ENCODE peak calls at places on chromosomes 1 and 21, in eight cellular contexts. Y is esophagus squamous epithelium, E is hepatocyte, K is brain microvascular endothelial cell, Q is GM12865, D is heart right ventricle, P is MCF 10A, H is progenitor cell of endocrine pancreas. I is an unnamed sample.

GRCh38 chr1:94048413-94049164 is 72.4 kb downstream of the ABCA4 start:
- DNase-seq in H (no peak), Y (no peak), K (peak), P (no peak), Q (no peak), E (no peak), D (no peak), I (no peak)

GRCh38 chr1:44587796-44588460 is 86.4 kb downstream of the TMEM53 start:
- DNase-seq in H (no peak), Y (no peak), K (no peak), E (peak), Q (no peak), D (peak), P (no peak), I (no peak)

GRCh38 chr1:31725777-31726535 is 22.1 kb upstream of the COL16A1 start:
- DNase-seq in K (no peak), Y (no peak), P (no peak), E (no peak), Q (no peak), D (no peak), H (no peak), I (no peak)

GRCh38 chr1:62391369-62391971 is 45.4 kb upstream of the USP1 start:
- DNase-seq in H (no peak), E (peak), Q (peak), P (peak), K (peak), D (no peak), Y (no peak), I (peak)

GRCh38 chr1:15617874-15618684 is 821 bp downstream of the DDI2 start:
- DNase-seq in Q (peak), D (no peak), Y (no peak), K (no peak), H (peak), E (peak), P (peak), I (no peak)

GRCh38 chr1:185215911-185216310 is 58.9 kb downstream of the SWT1 start:
- DNase-seq in E (no peak), P (no peak), D (no peak), K (no peak), Y (no peak), Q (no peak), H (no peak), I (no peak)

GRCh38 chr1:10507111-10507879 is 32.5 kb downstream of the PEX14 start:
- DNase-seq in P (peak), E (peak), D (peak), K (peak), Q (peak), H (peak), Y (no peak), I (peak)

GRCh38 chr1:41489561-41489960 is 5.1 kb upstream of the EDN2 start:
- DNase-seq in D (no peak), H (no peak), E (no peak), Q (no peak), P (no peak), Y (no peak), K (no peak), I (no peak)

GRCh38 chr21:28548291-28548690 is 444.4 kb downstream of the LTN1 start:
- DNase-seq in P (no peak), K (no peak), Y (no peak), Q (no peak), D (no peak), H (no peak), E (no peak), I (no peak)

GRCh38 chr21:45512626-45513002 is 29.6 kb downstream of the SLC19A1 start:
- DNase-seq in Y (no peak), Q (no peak), K (no peak), P (no peak), D (peak), E (no peak), H (no peak), I (no peak)

GRCh38 chr1:21307210-21307609 is 16.9 kb upstream of the ECE1 start:
- DNase-seq in P (no peak), Q (no peak), K (no peak), Y (no peak), H (no peak), E (no peak), D (no peak), I (no peak)

GRCh38 chr1:119000371-119001180 is 12.4 kb upstream of the TBX15 start:
- DNase-seq in P (no peak), H (no peak), Q (no peak), K (no peak), D (peak), Y (no peak), E (no peak), I (peak)

GRCh38 chr21:15560383-15561056 is 169.3 kb upstream of the USP25 start:
- DNase-seq in H (no peak), E (no peak), K (no peak), Q (no peak), P (no peak), Y (no peak), D (no peak), I (no peak)

GRCh38 chr1:118116909-118117308 is 68.1 kb downstream of the SPAG17 start:
- DNase-seq in D (no peak), K (no peak), E (no peak), H (no peak), P (no peak), Q (no peak), Y (no peak), I (no peak)

GRCh38 chr1:247400685-247401084 is 15.3 kb upstream of the NLRP3 start:
- DNase-seq in K (no peak), P (no peak), D (no peak), Q (no peak), Y (no peak), E (no peak), H (no peak), I (no peak)
- TF ChIP-seq CTCF in K (no peak), P (no peak), D (no peak), Q (no peak), Y (no peak), E (no peak), H (no peak), I (no peak)

DNA sequence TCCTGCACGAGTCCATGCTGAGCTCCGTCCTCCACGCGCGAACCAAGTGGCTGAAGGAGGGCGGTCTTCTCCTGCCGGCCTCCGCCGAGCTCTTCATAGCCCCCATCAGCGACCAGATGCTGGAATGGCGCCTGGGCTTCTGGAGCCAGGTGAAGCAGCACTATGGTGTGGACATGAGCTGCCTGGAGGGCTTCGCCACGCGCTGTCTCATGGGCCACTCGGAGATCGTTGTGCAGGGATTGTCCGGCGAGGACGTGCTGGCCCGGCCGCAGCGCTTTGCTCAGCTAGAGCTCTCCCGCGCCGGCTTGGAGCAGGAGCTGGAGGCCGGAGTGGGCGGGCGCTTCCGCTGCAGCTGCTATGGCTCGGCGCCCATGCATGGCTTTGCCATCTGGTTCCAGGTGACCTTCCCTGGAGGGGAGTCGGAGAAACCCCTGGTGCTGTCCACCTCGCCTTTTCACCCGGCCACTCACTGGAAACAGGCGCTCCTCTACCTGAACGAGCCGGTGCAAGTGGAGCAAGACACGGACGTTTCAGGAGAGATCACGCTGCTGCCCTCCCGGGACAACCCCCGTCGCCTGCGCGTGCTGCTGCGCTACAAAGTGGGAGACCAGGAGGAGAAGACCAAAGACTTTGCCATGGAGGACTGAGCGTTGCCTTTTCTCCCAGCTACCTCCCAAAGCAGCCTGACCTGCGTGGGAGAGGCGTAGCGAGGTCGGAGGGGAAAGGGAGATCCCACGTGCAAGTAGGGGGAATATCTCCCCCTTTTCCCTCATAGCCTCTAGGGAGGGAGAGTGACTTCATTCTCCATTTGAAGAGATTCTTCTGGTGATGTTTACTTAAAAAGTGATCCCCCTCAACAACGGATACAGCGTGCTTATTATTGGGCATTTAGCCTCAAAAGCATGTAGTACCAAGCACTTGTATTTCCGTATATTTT is 991 bp downstream of the PRMT6 start:
- DNase-seq in K (peak), H (peak), Q (peak), P (peak), Y (no peak), E (peak), D (peak), I (peak)
- TF ChIP-seq CTCF in K (no peak), H (no peak), Q (no peak), P (no peak), Y (no peak), E (no peak), D (no peak), I (no peak)

DNA sequence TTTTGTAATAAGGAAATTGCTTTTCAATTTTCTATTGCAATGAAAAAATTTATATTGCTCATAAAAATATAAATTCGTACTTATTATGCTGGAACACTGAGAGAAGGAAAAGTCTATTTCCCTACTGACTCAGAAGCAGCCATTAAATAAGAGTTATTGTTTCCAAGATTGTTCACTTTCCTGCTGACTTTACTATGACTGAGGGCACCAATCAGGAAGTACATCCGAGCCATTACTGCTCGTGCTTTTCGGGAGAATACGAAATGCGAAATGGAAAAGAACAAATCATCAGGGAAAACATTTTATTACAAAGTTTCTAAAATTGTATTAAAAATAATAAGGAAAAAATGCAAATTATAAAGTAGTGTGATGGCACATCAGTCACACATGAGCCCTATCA is 204.8 kb downstream of the AKT3 start:
- DNase-seq in E (no peak), K (no peak), Q (no peak), Y (no peak), D (no peak), H (no peak), P (no peak), I (no peak)
- TF ChIP-seq CTCF in E (no peak), K (no peak), Q (no peak), Y (no peak), D (no peak), H (no peak), P (no peak), I (no peak)

DNA sequence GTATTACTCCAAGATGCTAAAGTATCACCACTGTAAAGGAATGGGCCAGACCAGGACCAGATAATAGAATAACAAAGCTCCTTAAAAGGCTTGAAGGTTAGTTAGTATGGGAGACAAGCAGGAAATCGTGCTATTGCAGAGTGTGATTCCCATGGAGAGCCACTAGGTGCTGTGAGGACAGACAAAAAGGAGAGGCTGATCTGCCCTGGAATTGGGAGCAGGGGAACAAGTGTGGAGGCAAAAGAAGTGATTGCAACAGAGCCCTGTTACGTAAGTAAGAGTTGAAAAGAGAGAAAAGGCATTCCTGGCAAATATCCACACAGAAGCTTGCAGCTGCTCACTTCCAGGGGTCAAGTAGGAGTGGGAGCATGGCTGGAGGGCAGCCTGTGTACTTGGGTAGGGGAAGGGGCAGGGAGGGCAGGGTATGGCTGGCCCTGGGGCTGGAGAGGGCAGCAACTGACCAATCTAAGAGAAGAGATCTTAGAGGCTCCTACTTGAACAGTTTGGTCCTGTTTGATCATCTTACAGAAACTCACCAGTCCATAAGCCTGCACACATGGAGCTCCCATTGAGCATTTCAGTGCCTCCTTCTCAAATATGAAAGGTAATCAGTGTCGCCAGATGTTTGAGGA is 207.7 kb upstream of the GJB5 start:
- DNase-seq in P (peak), D (no peak), E (peak), Y (no peak), Q (no peak), H (no peak), K (no peak), I (no peak)
- TF ChIP-seq CTCF in P (no peak), D (no peak), E (peak), Y (no peak), Q (peak), H (peak), K (no peak), I (no peak)

GRCh38 chr1:104646233-104646632 is 896.5 kb downstream of the AMY1C start:
- DNase-seq in P (no peak), Y (no peak), E (no peak), K (no peak), D (no peak), Q (no peak), H (no peak), I (no peak)

DNA sequence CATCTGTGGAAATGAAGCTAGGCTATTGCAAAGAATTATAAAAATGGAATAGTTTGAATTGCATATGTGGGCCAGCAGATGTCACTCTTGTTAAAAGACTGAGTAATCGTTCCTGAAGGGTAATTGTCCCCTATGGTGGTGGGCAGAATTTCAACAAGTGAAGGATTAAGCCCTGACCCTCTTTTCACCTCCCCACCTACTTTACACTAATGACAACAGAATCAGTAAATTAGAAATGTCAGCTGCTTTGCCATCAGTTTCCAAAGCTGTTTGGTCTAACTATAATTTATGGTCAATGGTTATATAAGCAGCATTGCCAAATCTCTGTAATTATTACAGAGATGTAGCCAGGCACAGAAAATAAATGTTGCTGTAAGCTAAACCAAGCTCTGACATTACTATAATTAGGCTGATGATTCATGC is 898.6 kb downstream of the AMY1C start:
- DNase-seq in H (no peak), P (peak), Q (peak), Y (no peak), E (peak), K (peak), D (no peak), I (no peak)
- TF ChIP-seq CTCF in H (peak), P (peak), Q (peak), Y (no peak), E (peak), K (peak), D (no peak), I (peak)

GRCh38 chr1:8825985-8826481 is 8.6 kb upstream of the RERE start:
- DNase-seq in Q (no peak), D (no peak), E (no peak), Y (no peak), H (no peak), P (no peak), K (peak), I (peak)

GRCh38 chr1:8836228-8836627 is 18.8 kb upstream of the RERE start:
- DNase-seq in Q (no peak), H (no peak), K (no peak), Y (no peak), E (no peak), D (no peak), P (no peak), I (no peak)

GRCh38 chr1:8831329-8831728 is 13.9 kb upstream of the RERE start:
- DNase-seq in K (no peak), Q (no peak), D (no peak), P (no peak), Y (no peak), H (no peak), E (no peak), I (no peak)
- TF ChIP-seq CTCF in K (peak), Q (no peak), D (peak), P (no peak), Y (peak), H (peak), E (peak), I (peak)

I was measured in osteocyte.